ENCODE peak calls at places on chromosomes 13 and 19, in eight cellular contexts. G is GM06990, K is adrenal gland, Z is testis, A is choroid plexus epithelial cell, J is A549, S is cardiac fibroblast, Y is suprapubic skin. L is an unnamed sample.

GRCh38 chr13:36453518-36453917 is 21.2 kb downstream of the CCNA1 start:
- DNase-seq in G (no peak), K (no peak), Z (no peak), A (peak), J (no peak), S (no peak), Y (no peak), L (no peak)

GRCh38 chr13:52975969-52976368 is 52.6 kb upstream of the OLFM4 start:
- DNase-seq in G (no peak), K (no peak), Z (no peak), A (no peak), J (no peak), S (no peak), Y (no peak), L (no peak)

GRCh38 chr19:51166846-51167490 is 24.9 kb downstream of the SIGLEC7 start:
- DNase-seq in G (no peak), K (peak), Z (no peak), A (peak), J (no peak), S (no peak), Y (no peak), L (no peak)

GRCh38 chr13:44159633-44160279 is 213.9 kb upstream of the SERP2 start:
- DNase-seq in G (no peak), K (no peak), Z (no peak), A (no peak), J (peak), S (peak), Y (no peak), L (no peak)

GRCh38 chr13:42847891-42848663 is 66.7 kb downstream of the FAM216B start:
- DNase-seq in G (no peak), K (no peak), Z (no peak), A (peak), J (no peak), S (peak), Y (no peak), L (no peak)

GRCh38 chr13:107370036-107370785 is 802.3 kb upstream of the ARGLU1 start:
- DNase-seq in G (no peak), K (no peak), Z (no peak), A (peak), J (no peak), S (peak), Y (no peak), L (no peak)

GRCh38 chr19:55443824-55444719 is 972 bp upstream of the SHISA7 start:
- DNase-seq in G (no peak), K (no peak), Z (no peak), A (no peak), J (no peak), S (no peak), Y (no peak), L (no peak)

GRCh38 chr13:51786425-51787010 is 17.4 kb downstream of the DHRS12 start:
- DNase-seq in G (no peak), K (no peak), Z (no peak), A (peak), J (no peak), S (peak), Y (no peak), L (no peak)

GRCh38 chr19:5595129-5595528 is 27.4 kb upstream of the TINCR start:
- DNase-seq in G (no peak), K (no peak), Z (no peak), A (no peak), J (no peak), S (no peak), Y (no peak), L (no peak)

GRCh38 chr19:18290250-18291018 is 9.0 kb upstream of the JUND start:
- DNase-seq in G (peak), K (no peak), Z (no peak), A (no peak), J (no peak), S (peak), Y (no peak), L (no peak)

GRCh38 chr19:2309734-2310362 is 1.9 kb upstream of the LINGO3 start:
- DNase-seq in G (no peak), K (peak), Z (peak), A (no peak), J (peak), S (no peak), Y (no peak), L (no peak)

GRCh38 chr13:99941086-99941485 is 30.5 kb downstream of the ZIC5 start:
- DNase-seq in G (no peak), K (no peak), Z (no peak), A (no peak), J (no peak), S (no peak), Y (no peak), L (no peak)

GRCh38 chr13:36395280-36395679 is 37.0 kb upstream of the CCNA1 start:
- DNase-seq in G (no peak), K (no peak), Z (no peak), A (peak), J (peak), S (peak), Y (no peak), L (no peak)

GRCh38 chr13:109593230-109593629 is 193.2 kb downstream of the IRS2 start:
- DNase-seq in G (no peak), K (no peak), Z (no peak), A (no peak), J (peak), S (no peak), Y (no peak), L (no peak)

GRCh38 chr19:49997709-49998108 is 27.5 kb downstream of the VRK3 start:
- DNase-seq in G (no peak), K (no peak), Z (peak), A (peak), J (peak), S (peak), Y (no peak), L (no peak)

GRCh38 chr19:3510727-3511126 is 4.6 kb downstream of the FZR1 start:
- DNase-seq in G (no peak), K (no peak), Z (no peak), A (no peak), J (no peak), S (no peak), Y (no peak), L (no peak)

GRCh38 chr19:19487077-19488040 is 28.0 kb downstream of the TSSK6 start:
- DNase-seq in G (no peak), K (no peak), Z (no peak), A (no peak), J (no peak), S (no peak), Y (no peak), L (no peak)

GRCh38 chr13:87810920-87811344 is 139.8 kb downstream of the SLITRK5 start:
- DNase-seq in G (no peak), K (no peak), Z (peak), A (no peak), J (peak), S (no peak), Y (no peak), L (no peak)

GRCh38 chr13:100675660-100676129 is 1.1 kb upstream of the TMTC4 start:
- DNase-seq in G (no peak), K (no peak), Z (no peak), A (no peak), J (no peak), S (no peak), Y (no peak), L (no peak)

GRCh38 chr19:50649433-50650391 is at the start of gene C19orf81:
- DNase-seq in G (no peak), K (no peak), Z (peak), A (no peak), J (peak), S (peak), Y (no peak), L (no peak)

GRCh38 chr13:36880961-36881360 is 39.1 kb downstream of the SMAD9 start:
- DNase-seq in G (no peak), K (no peak), Z (no peak), A (peak), J (no peak), S (peak), Y (no peak), L (no peak)

GRCh38 chr19:42092350-42092749 is 16.4 kb downstream of the ZNF574 start:
- DNase-seq in G (no peak), K (peak), Z (no peak), A (no peak), J (peak), S (peak), Y (no peak), L (no peak)

GRCh38 chr13:73341748-73342147 is 282.9 kb downstream of the KLF5 start:
- DNase-seq in G (no peak), K (no peak), Z (no peak), A (peak), J (no peak), S (peak), Y (no peak), L (no peak)

GRCh38 chr13:97724450-97724849 is 229.0 kb upstream of the IPO5 start:
- DNase-seq in G (no peak), K (no peak), Z (no peak), A (peak), J (no peak), S (peak), Y (no peak), L (no peak)

GRCh38 chr19:30884146-30884812 is 465.0 kb downstream of the TSHZ3 start:
- DNase-seq in G (no peak), K (no peak), Z (no peak), A (no peak), J (no peak), S (no peak), Y (no peak), L (no peak)

GRCh38 chr13:86946734-86947133 is 724.4 kb upstream of the SLITRK5 start:
- DNase-seq in G (no peak), K (no peak), Z (no peak), A (no peak), J (no peak), S (no peak), Y (no peak), L (no peak)

GRCh38 chr13:46893221-46893620 is 3.6 kb downstream of the HTR2A start:
- DNase-seq in G (no peak), K (no peak), Z (no peak), A (no peak), J (no peak), S (no peak), Y (no peak), L (no peak)

GRCh38 chr13:46893820-46894533 is 2.9 kb downstream of the HTR2A start:
- DNase-seq in G (peak), K (peak), Z (peak), A (peak), J (peak), S (peak), Y (peak), L (no peak)

GRCh38 chr13:46899801-46900200 is 2.9 kb upstream of the HTR2A start:
- DNase-seq in G (no peak), K (no peak), Z (no peak), A (no peak), J (no peak), S (no peak), Y (no peak), L (no peak)

GRCh38 chr13:46896346-46897138 is at the start of gene HTR2A:
- DNase-seq in G (no peak), K (peak), Z (peak), A (peak), J (no peak), S (peak), Y (no peak), L (no peak)

GRCh38 chr13:46894534-46894906 is 2.3 kb downstream of the HTR2A start:
- DNase-seq in G (no peak), K (no peak), Z (no peak), A (no peak), J (no peak), S (no peak), Y (no peak), L (no peak)
- H3K4me3 ChIP-seq in G (no peak), K (no peak), Z (peak), A (peak), J (peak), S (peak), Y (peak), L (peak)

DNA sequence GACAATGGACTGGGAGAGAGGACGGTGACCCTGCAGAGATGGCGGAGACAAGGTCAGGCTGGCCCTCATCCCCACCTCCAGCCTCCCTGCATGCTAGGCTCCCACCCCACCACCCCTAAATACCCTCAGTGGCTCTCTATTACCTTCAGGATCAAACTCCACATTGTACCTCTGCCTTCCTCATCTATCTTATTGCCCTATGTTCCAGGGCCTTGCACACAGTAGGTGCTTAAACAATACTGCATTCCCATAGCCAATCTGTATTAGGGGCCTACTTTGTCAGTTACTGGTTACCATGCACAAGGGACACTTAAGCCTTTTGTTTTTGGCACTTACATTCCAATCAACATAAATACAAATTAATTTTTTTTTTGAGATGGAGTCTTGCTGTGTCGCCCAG is 6.5 kb downstream of the PALM3 start:
- DNase-seq in G (no peak), K (no peak), Z (no peak), A (no peak), J (no peak), S (no peak), Y (no peak), L (no peak)
- H3K4me3 ChIP-seq in G (no peak), K (no peak), Z (no peak), A (no peak), J (no peak), S (no peak), Y (no peak), L (no peak)

GRCh38 chr13:112219753-112220152 is 152.8 kb downstream of the SOX1 start:
- DNase-seq in G (no peak), K (no peak), Z (no peak), A (no peak), J (no peak), S (no peak), Y (no peak), L (no peak)

GRCh38 chr13:112220296-112220875 is 153.4 kb downstream of the SOX1 start:
- DNase-seq in G (no peak), K (no peak), Z (no peak), A (no peak), J (no peak), S (no peak), Y (no peak), L (no peak)

GRCh38 chr13:112225429-112226090 is 150.6 kb upstream of the SPACA7 start:
- DNase-seq in G (no peak), K (no peak), Z (no peak), A (no peak), J (no peak), S (no peak), Y (peak), L (no peak)

GRCh38 chr13:112220925-112221324 is 154.0 kb downstream of the SOX1 start:
- DNase-seq in G (no peak), K (no peak), Z (no peak), A (no peak), J (no peak), S (no peak), Y (no peak), L (no peak)

DNA sequence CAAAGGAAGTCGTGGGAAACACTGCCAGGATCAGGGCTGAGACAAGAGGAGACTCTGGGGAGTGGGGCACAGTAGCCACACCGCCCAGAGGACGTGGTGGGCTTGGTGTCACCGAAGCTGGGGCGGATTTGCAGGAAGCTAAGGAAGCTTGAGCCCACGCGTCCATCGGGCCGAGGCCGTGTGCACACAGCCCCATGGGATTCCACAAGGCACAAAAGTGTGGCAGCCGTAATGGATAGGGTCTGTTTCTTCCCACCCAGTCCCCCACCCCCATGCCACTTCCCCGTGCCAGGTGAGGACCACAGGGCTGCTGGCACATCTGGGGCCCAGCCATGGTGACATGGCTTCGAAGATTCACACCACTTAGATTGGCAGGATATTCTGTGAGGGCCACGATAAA is 153.2 kb upstream of the SPACA7 start:
- DNase-seq in G (no peak), K (no peak), Z (no peak), A (no peak), J (no peak), S (no peak), Y (no peak), L (no peak)
- H3K4me3 ChIP-seq in G (no peak), K (no peak), Z (no peak), A (no peak), J (no peak), S (no peak), Y (no peak), L (no peak)

GRCh38 chr13:104057851-104058250 is 991.6 kb upstream of the SLC10A2 start:
- DNase-seq in G (no peak), K (no peak), Z (no peak), A (no peak), J (no peak), S (no peak), Y (no peak), L (no peak)
- H3K4me3 ChIP-seq in G (no peak), K (no peak), Z (no peak), A (no peak), J (no peak), S (no peak), Y (no peak), L (no peak)

DNA sequence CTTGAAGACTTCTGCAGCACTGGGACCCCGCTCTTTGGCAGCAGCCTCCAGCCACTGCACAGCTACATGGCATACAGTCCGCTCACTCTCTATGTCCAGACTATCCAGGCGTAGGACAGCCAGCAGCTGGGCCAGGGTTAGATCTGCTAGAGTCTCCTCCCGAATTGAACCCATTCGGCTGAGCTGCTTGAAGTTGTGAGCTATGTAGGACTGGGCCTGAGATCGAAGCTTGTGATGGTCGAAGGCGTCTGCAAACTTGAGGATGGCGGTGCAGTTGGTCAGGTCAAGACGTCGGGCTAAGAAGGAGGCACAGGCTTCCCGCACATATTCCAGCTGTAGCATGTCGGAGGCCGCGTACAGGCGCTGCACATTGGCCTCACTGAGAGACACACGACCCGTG is 900 bp downstream of the KBTBD7 start:
- DNase-seq in G (no peak), K (no peak), Z (peak), A (no peak), J (no peak), S (no peak), Y (no peak), L (no peak)
- H3K4me3 ChIP-seq in G (peak), K (peak), Z (peak), A (peak), J (peak), S (peak), Y (peak), L (peak)

DNA sequence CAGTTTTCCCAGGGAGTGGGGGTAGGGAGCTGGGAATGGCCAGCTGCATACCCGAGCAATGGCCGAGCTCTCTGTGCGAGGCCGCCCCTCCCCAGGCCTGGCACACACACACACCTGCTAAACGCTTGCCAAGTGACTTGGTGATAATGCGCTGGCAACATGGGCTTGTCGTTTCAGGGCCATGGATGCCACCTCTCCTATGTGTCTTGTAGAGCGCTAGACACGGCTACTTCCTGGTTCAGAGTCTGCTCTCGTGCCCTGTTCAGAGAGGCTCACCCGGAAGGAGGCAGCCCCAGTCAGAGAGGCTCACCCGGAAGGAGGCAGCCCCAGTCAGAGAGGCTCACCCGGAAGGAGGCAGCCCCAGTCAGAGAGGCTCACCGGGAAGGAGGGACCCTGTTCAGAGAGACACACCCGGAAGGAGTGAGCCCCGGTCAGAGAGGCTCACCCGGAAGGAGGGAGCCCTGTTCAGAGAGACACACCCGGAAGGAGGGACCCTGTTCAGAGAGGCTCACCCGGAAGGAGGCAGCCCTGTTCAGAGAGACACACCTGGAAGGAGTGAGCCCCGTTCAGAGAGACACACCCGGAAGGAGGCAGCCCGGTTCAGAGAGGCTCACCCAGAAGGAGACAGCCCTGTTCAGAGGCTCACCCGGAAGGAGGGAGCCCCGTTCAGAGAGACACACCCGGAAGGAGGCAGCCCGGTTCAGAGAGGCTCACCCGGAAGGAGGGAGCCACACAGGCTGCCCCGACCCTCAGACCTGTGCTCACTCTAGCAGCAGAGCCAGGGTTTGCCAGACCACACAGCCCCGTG is 4.2 kb downstream of the ADPRHL1 start:
- DNase-seq in G (no peak), K (peak), Z (peak), A (no peak), J (peak), S (peak), Y (no peak), L (peak)
- H3K4me3 ChIP-seq in G (peak), K (no peak), Z (peak), A (no peak), J (peak), S (peak), Y (peak), L (peak)

DNA sequence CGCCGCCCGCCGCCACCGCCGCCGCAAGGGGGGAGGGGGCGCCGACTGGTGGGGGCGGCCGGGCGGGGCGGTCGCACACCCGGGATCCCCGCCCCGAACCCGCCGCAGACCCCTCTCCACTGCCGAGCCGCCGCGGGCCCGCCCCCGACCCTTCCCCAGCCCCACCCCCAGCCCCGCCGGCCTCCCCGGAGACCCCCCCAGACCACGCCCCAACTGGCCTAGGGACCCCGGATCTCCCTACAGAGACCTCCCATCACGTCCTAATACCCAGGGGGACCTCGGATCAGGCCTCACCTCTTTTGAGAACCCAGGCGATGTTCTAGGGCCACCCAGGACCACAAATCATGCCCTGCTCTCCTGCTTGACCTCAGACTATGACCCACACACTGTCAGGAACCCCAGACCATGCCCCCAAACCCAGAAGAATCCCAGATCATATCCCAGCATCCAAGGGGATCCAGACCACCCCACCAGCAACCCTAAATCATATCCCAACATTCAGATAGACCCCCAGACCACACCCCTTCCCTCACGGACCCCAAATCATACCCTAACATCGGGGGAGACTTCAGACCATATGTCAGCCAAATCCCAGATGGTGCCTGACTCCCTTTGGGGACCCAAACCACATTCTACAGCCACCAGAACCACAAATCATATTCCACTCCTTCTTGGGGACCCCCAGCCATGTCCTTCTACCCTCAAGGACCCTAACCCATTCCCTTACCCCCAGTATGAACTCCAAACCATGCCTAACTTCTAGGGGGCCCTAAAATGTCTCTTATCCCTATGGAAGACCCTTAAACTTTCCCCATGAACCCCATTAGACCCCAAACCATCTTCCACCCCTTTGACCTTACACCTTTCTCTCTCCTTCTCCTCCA is 527 bp upstream of the LRFN1 start:
- DNase-seq in G (no peak), K (no peak), Z (no peak), A (no peak), J (no peak), S (no peak), Y (no peak), L (no peak)
- H3K4me3 ChIP-seq in G (no peak), K (no peak), Z (no peak), A (no peak), J (peak), S (no peak), Y (peak), L (no peak)